ENCODE peak calls at places on chromosomes 2 and 18, in five cellular contexts. One of them, this sample, is unnamed.

GRCh38 chr2:88690591-88691338 is 708 bp upstream of the RPIA start:
- DNase-seq in thyroid gland: peak; percentile 62
- DNase-seq in thoracic aorta: peak; percentile 7
- DNase-seq in endothelial cell of umbilical vein: no peak
- DNase-seq in body of pancreas: peak; percentile 72
- DNase-seq in this sample: peak; percentile 32

GRCh38 chr2:215841175-215841816 is 172.1 kb downstream of the MREG start:
- DNase-seq in thyroid gland: no peak
- DNase-seq in thoracic aorta: no peak
- DNase-seq in endothelial cell of umbilical vein: peak; percentile 59
- DNase-seq in body of pancreas: no peak
- DNase-seq in this sample: no peak

GRCh38 chr2:100906679-100907078 is 86.7 kb downstream of the NPAS2 start:
- DNase-seq in thyroid gland: no peak
- DNase-seq in thoracic aorta: no peak
- DNase-seq in endothelial cell of umbilical vein: no peak
- DNase-seq in body of pancreas: no peak
- DNase-seq in this sample: no peak

GRCh38 chr18:9991021-9992000 is 77.5 kb downstream of the VAPA start:
- DNase-seq in thyroid gland: no peak
- DNase-seq in thoracic aorta: no peak
- DNase-seq in endothelial cell of umbilical vein: no peak
- DNase-seq in body of pancreas: no peak
- DNase-seq in this sample: no peak

GRCh38 chr2:170550501-170550900 is 164.6 kb upstream of the SP5 start:
- DNase-seq in thyroid gland: no peak
- DNase-seq in thoracic aorta: no peak
- DNase-seq in endothelial cell of umbilical vein: no peak
- DNase-seq in body of pancreas: no peak
- DNase-seq in this sample: peak; percentile 47

GRCh38 chr2:101972621-101973434 is 18.9 kb upstream of the IL1R2 start:
- DNase-seq in thyroid gland: no peak
- DNase-seq in thoracic aorta: no peak
- DNase-seq in endothelial cell of umbilical vein: no peak
- DNase-seq in body of pancreas: no peak
- DNase-seq in this sample: no peak

GRCh38 chr18:35756506-35757117 is 175.1 kb downstream of the GALNT1 start:
- DNase-seq in thyroid gland: peak; percentile 47
- DNase-seq in thoracic aorta: no peak
- DNase-seq in endothelial cell of umbilical vein: peak; percentile 63
- DNase-seq in body of pancreas: peak; percentile 54
- DNase-seq in this sample: peak; percentile 27

GRCh38 chr2:15788458-15789229 is 151.7 kb upstream of the MYCN start:
- DNase-seq in thyroid gland: no peak
- DNase-seq in thoracic aorta: no peak
- DNase-seq in endothelial cell of umbilical vein: no peak
- DNase-seq in body of pancreas: no peak
- DNase-seq in this sample: no peak

GRCh38 chr2:160445673-160446072 is 47.9 kb downstream of the RBMS1 start:
- DNase-seq in thyroid gland: no peak
- DNase-seq in thoracic aorta: no peak
- DNase-seq in endothelial cell of umbilical vein: no peak
- DNase-seq in body of pancreas: no peak
- DNase-seq in this sample: no peak

GRCh38 chr18:23634692-23635091 is 28.0 kb downstream of the ANKRD29 start:
- DNase-seq in thyroid gland: no peak
- DNase-seq in thoracic aorta: no peak
- DNase-seq in endothelial cell of umbilical vein: no peak
- DNase-seq in body of pancreas: no peak
- DNase-seq in this sample: no peak

GRCh38 chr2:168565112-168565511 is 109.0 kb downstream of the CERS6 start:
- DNase-seq in thyroid gland: no peak
- DNase-seq in thoracic aorta: no peak
- DNase-seq in endothelial cell of umbilical vein: no peak
- DNase-seq in body of pancreas: no peak
- DNase-seq in this sample: no peak

GRCh38 chr2:20371656-20372055 is 21.0 kb upstream of the PUM2 start:
- DNase-seq in thyroid gland: no peak
- DNase-seq in thoracic aorta: no peak
- DNase-seq in endothelial cell of umbilical vein: no peak
- DNase-seq in body of pancreas: no peak
- DNase-seq in this sample: no peak

GRCh38 chr2:220104871-220105351 is 477.5 kb downstream of the SLC4A3 start:
- DNase-seq in thyroid gland: peak; percentile 77
- DNase-seq in thoracic aorta: peak; percentile 5
- DNase-seq in endothelial cell of umbilical vein: no peak
- DNase-seq in body of pancreas: no peak
- DNase-seq in this sample: peak; percentile 7

GRCh38 chr18:57759650-57760049 is 43.5 kb downstream of the ATP8B1 start:
- DNase-seq in thyroid gland: no peak
- DNase-seq in thoracic aorta: no peak
- DNase-seq in endothelial cell of umbilical vein: no peak
- DNase-seq in body of pancreas: no peak
- DNase-seq in this sample: no peak

GRCh38 chr2:240917684-240918257 is 11.6 kb downstream of the CROCC2 start:
- DNase-seq in thyroid gland: peak; percentile 0
- DNase-seq in thoracic aorta: no peak
- DNase-seq in endothelial cell of umbilical vein: no peak
- DNase-seq in body of pancreas: peak; percentile 10
- DNase-seq in this sample: peak; percentile 86

GRCh38 chr18:46297621-46298020 is 193.4 kb downstream of the HAUS1 start:
- DNase-seq in thyroid gland: no peak
- DNase-seq in thoracic aorta: no peak
- DNase-seq in endothelial cell of umbilical vein: no peak
- DNase-seq in body of pancreas: no peak
- DNase-seq in this sample: peak; percentile 19

GRCh38 chr2:238777369-238778067 is 70.4 kb upstream of the TWIST2 start:
- DNase-seq in thyroid gland: no peak
- DNase-seq in thoracic aorta: no peak
- DNase-seq in endothelial cell of umbilical vein: no peak
- DNase-seq in body of pancreas: no peak
- DNase-seq in this sample: no peak

GRCh38 chr2:4673025-4673489 is 969.7 kb downstream of the DCDC2C start:
- DNase-seq in thyroid gland: no peak
- DNase-seq in thoracic aorta: no peak
- DNase-seq in endothelial cell of umbilical vein: no peak
- DNase-seq in body of pancreas: no peak
- DNase-seq in this sample: peak; percentile 93

GRCh38 chr18:22169889-22170420 is 566 bp downstream of the GATA6 start:
- DNase-seq in thyroid gland: peak; percentile 58
- DNase-seq in thoracic aorta: no peak
- DNase-seq in endothelial cell of umbilical vein: peak; percentile 74
- DNase-seq in body of pancreas: peak; percentile 57
- DNase-seq in this sample: peak; percentile 9

GRCh38 chr18:76131738-76132137 is 363.3 kb downstream of the ZNF516 start:
- DNase-seq in thyroid gland: no peak
- DNase-seq in thoracic aorta: no peak
- DNase-seq in endothelial cell of umbilical vein: no peak
- DNase-seq in body of pancreas: no peak
- DNase-seq in this sample: no peak

GRCh38 chr18:51039138-51040112 is 9.4 kb downstream of the SMAD4 start:
- DNase-seq in thyroid gland: peak; percentile 24
- DNase-seq in thoracic aorta: no peak
- DNase-seq in endothelial cell of umbilical vein: no peak
- DNase-seq in body of pancreas: peak; percentile 72
- DNase-seq in this sample: no peak

GRCh38 chr2:2291500-2292260 is 39.4 kb downstream of the MYT1L start:
- DNase-seq in thyroid gland: peak; percentile 64
- DNase-seq in thoracic aorta: no peak
- DNase-seq in endothelial cell of umbilical vein: no peak
- DNase-seq in body of pancreas: peak; percentile 54
- DNase-seq in this sample: peak; percentile 9

GRCh38 chr18:75472391-75472790 is 44.9 kb upstream of the SMIM21 start:
- DNase-seq in thyroid gland: no peak
- DNase-seq in thoracic aorta: no peak
- DNase-seq in endothelial cell of umbilical vein: no peak
- DNase-seq in body of pancreas: no peak
- DNase-seq in this sample: peak; percentile 76

GRCh38 chr18:22826726-22827125 is 106.4 kb upstream of the RBBP8 start:
- DNase-seq in thyroid gland: no peak
- DNase-seq in thoracic aorta: no peak
- DNase-seq in endothelial cell of umbilical vein: no peak
- DNase-seq in body of pancreas: no peak
- DNase-seq in this sample: no peak

GRCh38 chr2:74052732-74053712 is 68.3 kb downstream of the TET3 start:
- DNase-seq in thyroid gland: no peak
- DNase-seq in thoracic aorta: no peak
- DNase-seq in endothelial cell of umbilical vein: no peak
- DNase-seq in body of pancreas: no peak
- DNase-seq in this sample: no peak

GRCh38 chr2:30877833-30878232 is 70.6 kb upstream of the CAPN13 start:
- DNase-seq in thyroid gland: no peak
- DNase-seq in thoracic aorta: no peak
- DNase-seq in endothelial cell of umbilical vein: no peak
- DNase-seq in body of pancreas: no peak
- DNase-seq in this sample: no peak

GRCh38 chr18:63890950-63891304 is 3.4 kb downstream of the SERPINB2 start:
- DNase-seq in thyroid gland: no peak
- DNase-seq in thoracic aorta: no peak
- DNase-seq in endothelial cell of umbilical vein: peak; percentile 21
- DNase-seq in body of pancreas: no peak
- DNase-seq in this sample: no peak

GRCh38 chr2:135744761-135745314 is 3.2 kb downstream of the UBXN4 start:
- DNase-seq in thyroid gland: peak; percentile 4
- DNase-seq in thoracic aorta: no peak
- DNase-seq in endothelial cell of umbilical vein: peak; percentile 30
- DNase-seq in body of pancreas: peak; percentile 19
- DNase-seq in this sample: peak; percentile 54

GRCh38 chr2:15287447-15288184 is 273.5 kb downstream of the NBAS start:
- DNase-seq in thyroid gland: no peak
- DNase-seq in thoracic aorta: no peak
- DNase-seq in endothelial cell of umbilical vein: no peak
- DNase-seq in body of pancreas: no peak
- DNase-seq in this sample: no peak

GRCh38 chr18:5146093-5146492 is 51.0 kb downstream of the AKAIN1 start:
- DNase-seq in thyroid gland: no peak
- DNase-seq in thoracic aorta: no peak
- DNase-seq in endothelial cell of umbilical vein: no peak
- DNase-seq in body of pancreas: no peak
- DNase-seq in this sample: no peak

GRCh38 chr2:69166812-69167468 is 154.0 kb downstream of the ANTXR1 start:
- DNase-seq in thyroid gland: peak; percentile 79
- DNase-seq in thoracic aorta: no peak
- DNase-seq in endothelial cell of umbilical vein: no peak
- DNase-seq in body of pancreas: no peak
- DNase-seq in this sample: no peak

GRCh38 chr2:188170356-188170755 is 121.3 kb upstream of the GULP1 start:
- DNase-seq in thyroid gland: no peak
- DNase-seq in thoracic aorta: no peak
- DNase-seq in endothelial cell of umbilical vein: no peak
- DNase-seq in body of pancreas: no peak
- DNase-seq in this sample: no peak

GRCh38 chr2:46574457-46575354 is 95.3 kb downstream of the TMEM247 start:
- DNase-seq in thyroid gland: no peak
- DNase-seq in thoracic aorta: no peak
- DNase-seq in endothelial cell of umbilical vein: no peak
- DNase-seq in body of pancreas: no peak
- DNase-seq in this sample: no peak
- H3K27ac ChIP-seq in thyroid gland: no peak overlapping the region
- H3K27ac ChIP-seq in thoracic aorta: no peak overlapping the region
- H3K27ac ChIP-seq in endothelial cell of umbilical vein: no peak overlapping the region
- H3K27ac ChIP-seq in body of pancreas: no peak overlapping the region
- H3K27ac ChIP-seq in this sample: no peak overlapping the region

DNA sequence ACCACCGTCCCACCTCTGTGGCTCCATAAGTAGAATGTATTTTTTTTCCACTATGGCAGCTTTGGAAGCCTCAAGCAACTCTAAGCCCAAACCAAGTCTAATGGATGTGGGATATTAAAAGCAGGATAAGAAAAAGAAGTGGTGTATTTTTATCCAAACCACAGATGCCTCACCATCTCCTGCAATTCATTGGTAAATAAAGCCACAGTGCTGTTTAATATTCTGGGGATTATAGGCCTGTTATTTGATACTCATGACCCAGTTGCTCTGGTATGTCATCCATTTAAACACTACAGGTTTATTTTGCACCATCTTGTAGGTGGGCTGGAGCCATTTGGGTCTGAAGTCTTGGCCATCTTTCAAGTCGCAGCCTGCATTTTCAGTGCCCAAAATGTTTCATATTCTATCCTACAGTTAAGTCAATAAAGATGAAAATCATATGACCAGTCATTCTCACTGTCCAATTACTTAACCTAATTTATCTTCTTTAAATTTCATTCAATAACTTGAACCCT is 279.5 kb upstream of the EPHA4 start:
- DNase-seq in thyroid gland: no peak
- DNase-seq in thoracic aorta: no peak
- DNase-seq in endothelial cell of umbilical vein: no peak
- DNase-seq in body of pancreas: no peak
- DNase-seq in this sample: no peak
- H3K27ac ChIP-seq in thyroid gland: no peak overlapping the region
- H3K27ac ChIP-seq in thoracic aorta: no peak overlapping the region
- H3K27ac ChIP-seq in endothelial cell of umbilical vein: no peak overlapping the region
- H3K27ac ChIP-seq in body of pancreas: no peak overlapping the region
- H3K27ac ChIP-seq in this sample: no peak overlapping the region

GRCh38 chr2:119286661-119287060 is 63.0 kb downstream of the STEAP3 start:
- DNase-seq in thyroid gland: no peak
- DNase-seq in thoracic aorta: no peak
- DNase-seq in endothelial cell of umbilical vein: no peak
- DNase-seq in body of pancreas: no peak
- DNase-seq in this sample: no peak

GRCh38 chr2:119282966-119283511 is 59.4 kb downstream of the STEAP3 start:
- DNase-seq in thyroid gland: peak; percentile 72
- DNase-seq in thoracic aorta: no peak
- DNase-seq in endothelial cell of umbilical vein: no peak
- DNase-seq in body of pancreas: peak; percentile 56
- DNase-seq in this sample: no peak

GRCh38 chr2:119279666-119280065 is 56.0 kb downstream of the STEAP3 start:
- DNase-seq in thyroid gland: no peak
- DNase-seq in thoracic aorta: no peak
- DNase-seq in endothelial cell of umbilical vein: no peak
- DNase-seq in body of pancreas: no peak
- DNase-seq in this sample: no peak

GRCh38 chr2:119282139-119282965 is 58.7 kb downstream of the STEAP3 start:
- DNase-seq in thyroid gland: no peak
- DNase-seq in thoracic aorta: no peak
- DNase-seq in endothelial cell of umbilical vein: no peak
- DNase-seq in body of pancreas: no peak
- DNase-seq in this sample: no peak

GRCh38 chr2:119283873-119284331 is 60.3 kb downstream of the STEAP3 start:
- DNase-seq in thyroid gland: peak; percentile 95
- DNase-seq in thoracic aorta: peak; percentile 15
- DNase-seq in endothelial cell of umbilical vein: no peak
- DNase-seq in body of pancreas: peak; percentile 49
- DNase-seq in this sample: peak; percentile 45
- H3K27ac ChIP-seq in thyroid gland: peak overlapping the region; percentile 66
- H3K27ac ChIP-seq in thoracic aorta: no peak overlapping the region
- H3K27ac ChIP-seq in endothelial cell of umbilical vein: no peak overlapping the region
- H3K27ac ChIP-seq in body of pancreas: peak overlapping the region; percentile 51
- H3K27ac ChIP-seq in this sample: no peak overlapping the region

DNA sequence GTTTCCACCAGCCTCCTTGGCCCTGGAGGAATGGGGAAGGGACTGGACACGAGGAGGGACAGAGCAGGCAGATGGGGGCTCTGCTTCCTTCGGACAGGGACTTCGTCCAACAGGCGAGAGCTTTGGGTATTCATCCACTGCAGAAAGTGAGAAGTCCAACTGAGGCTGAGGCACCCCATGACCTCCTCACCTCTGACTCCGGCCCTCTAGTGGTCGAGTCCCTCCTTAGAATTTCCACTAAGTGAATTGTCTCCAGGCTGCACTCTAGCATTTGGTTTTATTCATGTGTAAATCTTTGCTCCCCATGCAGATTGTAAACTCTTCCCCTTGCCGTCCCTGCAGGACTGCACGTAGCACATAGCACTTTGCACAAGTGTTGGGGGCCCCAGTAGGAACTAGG is 75.6 kb downstream of the TMEM247 start:
- DNase-seq in thyroid gland: no peak
- DNase-seq in thoracic aorta: no peak
- DNase-seq in endothelial cell of umbilical vein: no peak
- DNase-seq in body of pancreas: no peak
- DNase-seq in this sample: no peak
- H3K27ac ChIP-seq in thyroid gland: no peak overlapping the region
- H3K27ac ChIP-seq in thoracic aorta: peak overlapping the region; percentile 42
- H3K27ac ChIP-seq in endothelial cell of umbilical vein: no peak overlapping the region
- H3K27ac ChIP-seq in body of pancreas: no peak overlapping the region
- H3K27ac ChIP-seq in this sample: no peak overlapping the region